ENCODE peak calls at places on chromosomes 7 and 10, in four cellular contexts. I is GM12892, G is spleen, R is heart left ventricle. J is an unnamed sample.

GRCh38 chr7:141641876-141642275 is 60.1 kb downstream of the DENND11 start:
- DNase-seq in I (no peak), G (no peak), R (no peak), J (no peak)

GRCh38 chr10:98267894-98268693 is at the start of gene LOXL4:
- DNase-seq in I (peak), R (no peak), G (no peak), J (no peak)

GRCh38 chr10:86375204-86375603 is 8.6 kb upstream of the GRID1 start:
- DNase-seq in I (no peak), G (peak), R (no peak), J (no peak)

GRCh38 chr10:86100581-86101061 is 266.0 kb downstream of the GRID1 start:
- DNase-seq in I (no peak), R (no peak), G (peak), J (peak)

GRCh38 chr10:1074748-1075358 is 18.7 kb downstream of the WDR37 start:
- DNase-seq in G (no peak), I (no peak), R (no peak), J (no peak)

GRCh38 chr7:47786557-47787248 is 161.6 kb downstream of the PKD1L1 start:
- DNase-seq in R (no peak), G (no peak), I (no peak), J (peak)

GRCh38 chr10:80407836-80408197 is 534 bp upstream of the PRXL2A start:
- DNase-seq in G (peak), R (peak), I (no peak), J (no peak)

GRCh38 chr7:119974972-119975371 is 298.0 kb upstream of the KCND2 start:
- DNase-seq in R (no peak), I (no peak), G (no peak), J (no peak)

GRCh38 chr10:18455086-18455884 is 196.1 kb downstream of the NSUN6 start:
- DNase-seq in I (no peak), G (no peak), R (no peak), J (no peak)

GRCh38 chr7:127754457-127754856 is 102.5 kb downstream of the SND1 start:
- DNase-seq in G (no peak), I (no peak), R (no peak), J (no peak)
- TF ChIP-seq POLR2A in G (no peak), I (no peak), R (no peak), J (no peak)

GRCh38 chr7:10156972-10157371 is 816.7 kb upstream of the PHF14 start:
- DNase-seq in R (no peak), G (no peak), I (no peak), J (no peak)
- TF ChIP-seq POLR2A in R (no peak), G (no peak), I (no peak), J (no peak)

GRCh38 chr7:76165973-76166403 is 35.7 kb upstream of the SRRM3 start:
- DNase-seq in R (no peak), G (peak), I (no peak), J (no peak)
- TF ChIP-seq POLR2A in R (no peak), G (no peak), I (no peak), J (no peak)

GRCh38 chr7:5528815-5529442 is 105.3 kb upstream of the TNRC18 start:
- DNase-seq in G (no peak), I (no peak), R (no peak), J (no peak)

GRCh38 chr7:5523052-5523711 is 99.5 kb upstream of the TNRC18 start:
- DNase-seq in G (no peak), R (no peak), I (no peak), J (peak)

GRCh38 chr7:5526190-5527037 is 102.8 kb upstream of the TNRC18 start:
- DNase-seq in G (peak), I (no peak), R (peak), J (no peak)

GRCh38 chr7:5528071-5528814 is 104.6 kb upstream of the TNRC18 start:
- DNase-seq in I (no peak), R (peak), G (peak), J (no peak)

GRCh38 chr7:5525271-5526189 is 101.9 kb upstream of the TNRC18 start:
- DNase-seq in R (no peak), G (no peak), I (no peak), J (peak)
- TF ChIP-seq POLR2A in R (no peak), G (no peak), I (peak), J (peak)

GRCh38 chr10:28008054-28008453 is 9.2 kb upstream of the ODAD2 start:
- DNase-seq in G (no peak), I (no peak), R (no peak), J (peak)
- TF ChIP-seq POLR2A in G (no peak), I (no peak), R (no peak), J (no peak)

GRCh38 chr10:25280076-25280475 is 105.3 kb downstream of the GPR158 start:
- DNase-seq in R (no peak), G (no peak), I (no peak), J (no peak)
- TF ChIP-seq POLR2A in R (no peak), G (no peak), I (no peak), J (no peak)

GRCh38 chr7:46557295-46557711 is 636.2 kb upstream of the IGFBP3 start:
- DNase-seq in R (no peak), G (no peak), I (no peak), J (no peak)
- TF ChIP-seq POLR2A in R (no peak), G (no peak), I (no peak), J (no peak)

DNA sequence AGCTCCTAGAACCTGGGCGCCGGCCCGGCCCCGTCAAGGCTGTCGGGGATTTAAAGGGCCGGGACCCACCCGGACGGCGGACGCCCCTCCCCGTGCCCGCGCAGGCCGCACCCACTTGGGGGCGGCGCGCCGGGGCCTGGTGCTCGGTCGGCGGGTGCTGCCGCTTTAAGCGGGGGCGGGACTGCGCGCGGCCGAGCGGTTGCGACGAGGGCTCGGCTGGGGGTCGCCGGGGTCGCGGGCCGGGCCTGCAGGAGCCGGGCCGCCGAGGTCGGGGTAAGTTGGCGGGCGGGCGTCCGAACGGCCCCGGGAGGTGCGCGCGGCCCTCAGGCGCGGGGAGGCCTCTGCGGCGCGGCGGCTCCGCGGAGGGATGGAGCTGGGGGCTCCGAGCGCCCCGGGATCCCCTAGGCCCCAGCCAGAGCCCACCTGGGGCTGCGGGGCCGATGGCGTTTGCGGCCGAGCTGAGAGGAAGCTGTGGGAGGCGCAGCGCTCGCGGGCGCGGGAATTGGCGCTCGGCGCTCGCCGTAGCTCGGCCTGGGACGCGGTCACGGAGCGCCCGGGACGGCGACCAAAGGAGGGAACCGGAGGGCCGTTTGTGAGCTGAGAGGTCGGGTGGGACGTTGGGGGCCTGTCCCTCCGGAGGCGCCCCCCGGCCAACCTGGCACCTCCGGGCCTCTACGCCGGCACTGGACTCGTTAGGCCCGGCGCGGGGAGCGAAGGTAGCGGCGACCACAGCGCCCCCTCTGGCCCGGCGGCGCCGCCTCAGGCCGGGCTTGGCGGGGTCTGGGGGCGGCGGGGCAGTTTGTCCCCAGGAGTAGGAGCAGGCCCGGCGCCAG is at the start of gene TRRAP:
- DNase-seq in G (peak), I (peak), R (peak), J (peak)
- TF ChIP-seq POLR2A in G (no peak), I (peak), R (no peak), J (peak)

GRCh38 chr10:107616463-107617131 is 452.1 kb upstream of the SORCS1 start:
- DNase-seq in R (no peak), I (no peak), G (no peak), J (no peak)

GRCh38 chr10:107616031-107616430 is 451.5 kb upstream of the SORCS1 start:
- DNase-seq in R (no peak), I (no peak), G (no peak), J (no peak)

GRCh38 chr10:107618461-107619093 is 454.1 kb upstream of the SORCS1 start:
- DNase-seq in I (no peak), R (no peak), G (no peak), J (no peak)

GRCh38 chr10:107611101-107611500 is 446.6 kb upstream of the SORCS1 start:
- DNase-seq in R (no peak), I (no peak), G (no peak), J (no peak)

GRCh38 chr10:107614939-107615665 is 450.6 kb upstream of the SORCS1 start:
- DNase-seq in R (no peak), I (no peak), G (no peak), J (no peak)
- TF ChIP-seq POLR2A in R (no peak), I (no peak), G (no peak), J (no peak)